ENCODE peak calls at places on chromosomes 7 and 10, in seven cellular contexts. O is transverse colon, H is lower leg skin, C is spleen, L is heart left ventricle, Q is body of pancreas, E is esophagus squamous epithelium. P is an unnamed sample.

GRCh38 chr10:88253-88652 is 39.2 kb upstream of the TUBB8 start:
- DNase-seq in L (no peak), E (no peak), C (no peak), H (no peak), O (no peak), Q (peak; percentile 62), P (no peak)

GRCh38 chr7:154332776-154333175 is 280.6 kb downstream of the DPP6 start:
- DNase-seq in Q (no peak), L (no peak), H (no peak), C (no peak), E (no peak), O (no peak), P (no peak)

GRCh38 chr10:11319990-11320602 is 291.4 kb downstream of the USP6NL start:
- DNase-seq in L (no peak), H (no peak), Q (no peak), C (no peak), E (no peak), O (no peak), P (no peak)

GRCh38 chr10:81838950-81839349 is 36.0 kb upstream of the NRG3 start:
- DNase-seq in O (no peak), L (no peak), C (no peak), E (no peak), H (no peak), Q (no peak), P (no peak)

GRCh38 chr7:15643000-15643705 is 43.3 kb downstream of the MEOX2 start:
- DNase-seq in H (no peak), O (no peak), E (no peak), Q (no peak), C (no peak), L (no peak), P (no peak)

GRCh38 chr7:4613855-4614548 is 68.1 kb upstream of the FOXK1 start:
- DNase-seq in L (no peak), E (no peak), O (no peak), C (no peak), H (peak; percentile 39), Q (no peak), P (peak; percentile 57)

GRCh38 chr7:14899065-14899464 is 3.5 kb downstream of the DGKB start:
- DNase-seq in Q (no peak), C (no peak), H (no peak), O (no peak), E (no peak), L (no peak), P (no peak)

GRCh38 chr10:88934900-88935672 is 17.5 kb downstream of the ACTA2 start:
- DNase-seq in C (peak; percentile 78), L (peak; percentile 72), Q (peak; percentile 84), H (peak; percentile 84), E (no peak), O (peak; percentile 84), P (peak; percentile 39)

GRCh38 chr7:93025389-93025788 is 92.4 kb downstream of the SAMD9 start:
- DNase-seq in L (no peak), Q (no peak), H (no peak), E (no peak), O (no peak), C (no peak), P (no peak)

GRCh38 chr10:22245567-22245966 is 27.8 kb upstream of the EBLN1 start:
- DNase-seq in C (no peak), Q (no peak), L (no peak), H (no peak), O (no peak), E (no peak), P (peak; percentile 30)

GRCh38 chr10:6579904-6580278 is at the start of gene PRKCQ:
- DNase-seq in L (no peak), H (no peak), C (no peak), O (peak; percentile 31), E (no peak), Q (peak; percentile 50), P (no peak)

GRCh38 chr7:47217570-47218360 is 364.1 kb downstream of the TNS3 start:
- DNase-seq in L (no peak), O (no peak), E (no peak), C (no peak), H (no peak), Q (no peak), P (no peak)

GRCh38 chr7:143848192-143848591 is 53.8 kb downstream of the TCAF1 start:
- DNase-seq in H (no peak), C (no peak), Q (no peak), L (no peak), E (no peak), O (no peak), P (no peak)

GRCh38 chr10:112624546-112625048 is 177.6 kb downstream of the VTI1A start:
- DNase-seq in Q (no peak), O (no peak), L (no peak), E (no peak), H (peak; percentile 27), C (no peak), P (no peak)

GRCh38 chr7:69782917-69783684 is 184.8 kb downstream of the AUTS2 start:
- DNase-seq in L (peak; percentile 74), E (no peak), H (peak; percentile 22), Q (peak; percentile 35), C (no peak), O (peak; percentile 18), P (no peak)

GRCh38 chr7:122975341-122975740 is 20.2 kb downstream of the TAS2R16 start:
- DNase-seq in H (no peak), O (no peak), E (no peak), C (no peak), L (no peak), Q (no peak), P (peak; percentile 23)

GRCh38 chr10:25059990-25060389 is 43.6 kb downstream of the THNSL1 start:
- DNase-seq in O (peak; percentile 65), L (no peak), Q (peak; percentile 74), H (peak; percentile 66), C (no peak), E (no peak), P (peak; percentile 58)

GRCh38 chr7:9796241-9796640 is 1177.4 kb upstream of the PHF14 start:
- DNase-seq in E (no peak), C (no peak), L (no peak), Q (no peak), H (no peak), O (no peak), P (no peak)

GRCh38 chr7:36084485-36085091 is 68.5 kb upstream of the EEPD1 start:
- DNase-seq in H (no peak), E (no peak), Q (peak; percentile 88), C (no peak), L (no peak), O (peak; percentile 77), P (no peak)

GRCh38 chr10:5461914-5462840 is 37.2 kb downstream of the CALML5 start:
- DNase-seq in C (no peak), O (no peak), E (no peak), L (no peak), H (no peak), Q (no peak), P (no peak)
- TF ChIP-seq POLR2A in C (no peak), O (no peak), E (no peak), L (no peak), H (no peak), Q (no peak), P (no peak)

GRCh38 chr7:140179339-140179738 is 2.6 kb upstream of the KDM7A start:
- DNase-seq in L (no peak), Q (no peak), C (no peak), E (no peak), H (no peak), O (no peak), P (no peak)

GRCh38 chr7:140174217-140174616 is 2.6 kb downstream of the KDM7A start:
- DNase-seq in O (no peak), L (no peak), H (no peak), E (no peak), Q (no peak), C (no peak), P (no peak)

GRCh38 chr7:140176271-140176701 is 497 bp downstream of the KDM7A start:
- DNase-seq in L (peak; percentile 18), C (no peak), E (no peak), Q (peak; percentile 26), O (no peak), H (no peak), P (no peak)

GRCh38 chr7:140176811-140177702 is at the start of gene KDM7A:
- DNase-seq in L (peak; percentile 94), Q (peak; percentile 91), C (peak; percentile 99), H (peak; percentile 89), E (peak; percentile 70), O (peak; percentile 90), P (peak; percentile 84)

GRCh38 chr7:140175221-140176218 is 1.3 kb downstream of the KDM7A start:
- DNase-seq in H (peak; percentile 96), Q (peak; percentile 90), C (peak; percentile 97), L (peak; percentile 91), E (peak; percentile 85), O (peak; percentile 92), P (peak; percentile 61)
- TF ChIP-seq POLR2A in H (no peak), Q (peak; percentile 94), C (peak; percentile 96), L (peak; percentile 97), E (peak; percentile 26), O (peak; percentile 94), P (no peak)

DNA sequence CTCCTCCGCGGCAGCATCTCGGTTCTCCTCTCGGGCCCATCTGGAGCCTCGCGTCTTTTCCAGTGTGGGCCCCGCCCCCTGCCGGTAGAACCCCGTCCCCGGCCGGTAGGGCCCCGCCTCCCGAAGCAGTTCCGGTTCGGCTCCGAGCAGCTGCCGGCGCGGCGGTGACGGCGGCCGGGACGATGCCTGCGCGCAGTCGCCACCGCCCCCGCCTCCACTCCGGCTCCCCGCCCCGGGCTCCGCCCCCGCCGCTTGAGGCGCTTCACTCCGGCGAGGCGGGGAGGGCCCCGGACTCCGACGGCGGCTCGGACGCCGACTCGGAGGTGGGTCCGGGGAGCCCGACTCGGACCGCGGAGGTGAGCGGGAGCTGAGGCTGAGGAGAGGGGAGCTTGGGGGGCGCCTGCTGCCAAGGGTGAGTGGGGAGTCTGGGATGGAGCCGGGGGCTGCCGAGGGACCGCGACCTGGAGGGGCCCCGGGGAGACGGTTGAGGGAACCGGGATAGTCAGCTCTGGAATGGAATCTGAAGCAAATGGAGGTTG is at the start of gene SAMD8:
- DNase-seq in Q (peak; percentile 97), C (peak; percentile 99), H (peak; percentile 96), E (peak; percentile 86), O (peak; percentile 97), L (peak; percentile 97), P (no peak)
- TF ChIP-seq POLR2A in Q (peak; percentile 90), C (peak; percentile 86), H (no peak), E (peak; percentile 75), O (peak; percentile 97), L (peak; percentile 94), P (peak; percentile 89)

DNA sequence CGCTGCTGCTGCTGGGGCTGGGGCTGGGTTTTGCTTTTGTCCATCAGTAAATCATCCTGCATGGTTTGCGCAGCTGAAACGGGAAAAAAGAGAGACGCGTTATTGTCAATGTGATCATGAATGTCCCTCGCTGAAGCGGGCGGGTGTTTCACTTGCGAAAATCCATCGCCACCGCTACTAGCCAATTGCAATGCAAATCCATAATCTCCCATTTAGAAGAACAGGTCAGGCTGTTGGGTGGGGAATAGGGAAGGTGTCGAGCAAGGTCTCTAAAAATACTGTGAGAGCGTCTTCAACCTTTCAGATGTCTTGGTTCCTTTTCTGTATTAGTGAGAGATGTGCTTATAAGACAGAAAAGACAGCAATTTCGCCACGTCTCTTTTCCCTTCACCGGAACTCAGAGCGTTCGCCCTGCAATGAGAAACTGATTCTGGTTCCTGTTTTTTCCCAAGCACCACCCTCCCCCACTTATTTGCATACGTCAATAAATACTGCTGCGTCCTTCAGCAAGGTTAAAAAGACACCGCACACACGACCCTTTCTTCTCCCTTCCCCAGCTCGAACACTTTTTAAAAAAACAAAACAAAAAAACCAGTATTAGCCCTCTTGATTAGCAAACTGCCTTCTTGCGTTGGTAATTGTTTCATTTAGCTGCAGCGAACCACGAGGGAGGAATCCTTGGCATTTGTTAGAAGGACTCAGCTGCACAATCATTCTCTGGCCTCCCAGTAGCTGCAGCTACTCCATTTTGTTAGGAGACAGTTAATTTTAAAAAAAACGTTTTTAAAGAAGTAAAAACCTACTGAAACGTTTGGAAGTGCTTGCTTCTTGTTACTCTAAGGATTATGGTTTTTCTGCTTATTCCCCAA is 50.4 kb downstream of the CPEB3 start:
- DNase-seq in O (peak; percentile 78), E (no peak), C (peak; percentile 75), H (peak; percentile 73), Q (peak; percentile 72), L (peak; percentile 72), P (peak; percentile 72)
- TF ChIP-seq POLR2A in O (peak; percentile 95), E (no peak), C (peak; percentile 48), H (no peak), Q (peak; percentile 95), L (peak; percentile 54), P (no peak)

P was measured in H54.